ENCODE peak calls at places on chromosomes 7 and 10, in eight cellular contexts. B is IMR-90, I is testis, A is A673, E is astrocyte, S is neural progenitor cell, P is heart right ventricle, V is OCI-LY7. Q is an unnamed sample.

GRCh38 chr7:57203161-57203791 is 71.0 kb upstream of the ZNF479 start:
- DNase-seq in B (no peak), I (peak; percentile 84), A (no peak), E (no peak), S (no peak), P (no peak), V (no peak), Q (no peak)

GRCh38 chr10:71852335-71852937 is 1.4 kb upstream of the PSAP start:
- DNase-seq in B (no peak), I (no peak), A (no peak), E (no peak), S (no peak), P (peak; percentile 44), V (peak; percentile 58), Q (no peak)

GRCh38 chr10:88582806-88583583 is at the start of gene RNLS:
- DNase-seq in B (peak; percentile 15), I (peak; percentile 81), A (peak; percentile 81), E (peak; percentile 45), S (peak; percentile 69), P (peak; percentile 80), V (no peak), Q (peak; percentile 80)

GRCh38 chr10:17984056-17984455 is 32.3 kb downstream of the SLC39A12 start:
- DNase-seq in B (peak; percentile 49), I (no peak), A (no peak), E (peak; percentile 80), S (no peak), P (no peak), V (no peak), Q (no peak)

GRCh38 chr10:71850021-71850744 is 868 bp downstream of the PSAP start:
- DNase-seq in B (no peak), I (no peak), A (no peak), E (no peak), S (no peak), P (no peak), V (no peak), Q (no peak)

GRCh38 chr10:98388086-98388655 is 26.8 kb downstream of the PYROXD2 start:
- DNase-seq in B (no peak), I (no peak), A (no peak), E (no peak), S (peak; percentile 16), P (no peak), V (no peak), Q (no peak)

GRCh38 chr10:130742936-130743675 is 568.4 kb downstream of the TCERG1L start:
- DNase-seq in B (no peak), I (no peak), A (no peak), E (no peak), S (no peak), P (no peak), V (no peak), Q (no peak)

GRCh38 chr7:108303332-108303731 is 152.9 kb downstream of the NRCAM start:
- DNase-seq in B (no peak), I (no peak), A (no peak), E (no peak), S (no peak), P (no peak), V (no peak), Q (no peak)

GRCh38 chr10:30828227-30828626 is 198.7 kb upstream of the LYZL2 start:
- DNase-seq in B (no peak), I (no peak), A (no peak), E (no peak), S (no peak), P (no peak), V (no peak), Q (no peak)

DNA sequence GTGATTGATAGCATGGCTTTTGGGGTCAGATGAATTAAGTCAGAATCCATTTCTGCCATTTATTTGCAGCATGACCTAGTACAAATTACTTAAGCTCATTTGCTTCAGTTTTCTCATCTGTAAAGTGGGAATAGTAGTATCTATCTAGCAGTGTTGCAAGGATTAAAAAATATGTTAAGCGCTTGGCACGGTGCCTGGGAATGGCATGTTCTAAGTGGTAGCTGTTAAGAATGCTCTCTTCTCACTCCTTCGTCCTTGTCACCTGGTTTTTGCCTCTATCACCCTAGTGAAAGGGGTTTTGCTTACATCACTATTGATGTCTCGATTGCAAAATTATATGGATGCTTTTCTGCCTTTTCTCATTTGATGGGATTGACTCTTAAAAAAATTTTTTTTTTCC is 7.4 kb downstream of the TMEM248 start:
- DNase-seq in B (no peak), I (no peak), A (peak; percentile 62), E (no peak), S (no peak), P (peak; percentile 17), V (no peak), Q (peak; percentile 40)
- H3K4me1 ChIP-seq in B (peaks cover 3% of the 10 kb centered on the region), I (peaks cover 35% of the 10 kb centered on the region), A (peaks cover 4% of the 10 kb centered on the region), E (no peaks in the 10 kb centered on the region), S (peaks cover 5% of the 10 kb centered on the region), P (peaks cover 34% of the 10 kb centered on the region), V (peaks cover 3% of the 10 kb centered on the region), Q (peaks cover 32% of the 10 kb centered on the region)

DNA sequence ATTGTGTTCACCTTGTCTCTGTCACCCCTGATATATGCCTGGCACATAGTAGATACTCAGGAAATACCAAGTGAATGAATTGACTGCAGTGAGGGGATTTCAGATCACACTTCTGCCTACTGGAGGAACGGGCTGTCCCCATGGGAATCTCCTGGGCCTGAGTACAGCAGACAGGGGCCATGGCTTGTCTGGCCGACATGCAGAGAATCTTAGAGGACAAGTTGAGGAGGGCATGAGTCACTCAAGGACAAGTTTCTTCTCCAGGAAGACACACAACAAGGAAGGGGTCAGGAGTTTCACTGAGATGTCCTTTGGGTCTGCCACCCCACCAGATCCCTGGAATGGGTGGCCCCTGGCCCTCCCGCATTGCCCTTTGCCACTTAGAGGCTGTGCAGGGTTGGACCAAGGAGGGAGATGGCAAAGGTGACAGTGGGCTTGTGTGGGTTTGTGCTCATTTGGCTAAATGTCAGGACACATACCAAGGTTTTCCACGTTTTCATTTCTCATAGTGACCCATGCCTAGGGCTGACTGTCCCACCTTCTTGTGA is 20.8 kb downstream of the PLPP4 start:
- DNase-seq in B (no peak), I (no peak), A (no peak), E (peak; percentile 64), S (no peak), P (no peak), V (no peak), Q (no peak)
- H3K27ac ChIP-seq in B (no peak overlapping the region), I (no peak overlapping the region), A (no peak overlapping the region), E (peak overlapping the region; percentile 67), S (no peak overlapping the region), P (no peak overlapping the region), V (no peak overlapping the region), Q (no peak overlapping the region)

GRCh38 chr7:127513311-127513710 is 72.1 kb downstream of the GCC1 start:
- DNase-seq in B (no peak), I (no peak), A (no peak), E (no peak), S (no peak), P (no peak), V (no peak), Q (no peak)

GRCh38 chr7:127516320-127516719 is 69.1 kb downstream of the GCC1 start:
- DNase-seq in B (no peak), I (no peak), A (no peak), E (no peak), S (no peak), P (no peak), V (no peak), Q (no peak)

GRCh38 chr7:127512587-127512986 is 72.8 kb downstream of the GCC1 start:
- DNase-seq in B (no peak), I (no peak), A (no peak), E (no peak), S (no peak), P (no peak), V (no peak), Q (no peak)

DNA sequence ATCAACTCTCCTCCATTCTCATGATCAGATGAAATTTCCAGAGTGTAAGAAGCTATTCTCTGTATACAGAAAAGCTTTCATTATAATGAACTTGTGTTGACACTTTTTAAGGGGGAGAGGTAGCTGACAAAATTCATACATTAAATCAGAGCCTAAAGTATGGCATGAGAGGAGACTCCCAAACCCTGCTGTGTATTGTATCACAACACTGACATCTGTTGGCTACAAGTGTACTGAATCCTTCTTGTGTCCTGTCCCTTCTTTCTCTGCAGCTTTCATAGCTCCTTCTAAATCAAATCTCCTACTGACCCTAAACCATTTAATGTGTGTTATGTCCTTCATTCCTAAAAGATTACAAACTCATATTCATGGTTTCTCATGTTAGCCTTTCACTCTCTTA is 70.9 kb downstream of the GCC1 start:
- DNase-seq in B (peak; percentile 39), I (no peak), A (peak; percentile 51), E (peak; percentile 26), S (peak; percentile 56), P (no peak), V (peak; percentile 38), Q (peak; percentile 24)
- TF ChIP-seq CTCF in B (peak; percentile 55), I (no peak), A (peak; percentile 54), E (peak; percentile 28), S (peak; percentile 54), P (peak; percentile 57), V (peak; percentile 68), Q (peak; percentile 20)

DNA sequence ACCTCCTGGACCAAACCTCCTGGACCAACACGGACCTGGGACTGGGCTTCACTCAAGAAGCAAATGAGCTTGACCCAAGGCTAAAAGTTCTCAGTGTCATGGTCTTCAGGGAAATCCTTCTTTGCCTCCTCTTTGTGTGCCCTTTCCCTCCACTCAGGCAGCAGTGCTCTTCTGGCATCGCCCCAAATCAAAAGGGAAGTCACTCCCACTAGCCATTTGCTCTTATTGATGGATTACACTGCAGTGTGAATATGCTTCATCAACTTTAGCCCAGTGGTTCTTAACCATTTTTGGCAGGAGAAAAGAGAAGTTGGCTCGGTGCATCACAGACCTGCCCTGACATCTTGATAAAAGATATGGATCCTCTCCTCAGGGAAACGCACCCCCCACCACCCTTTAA is 19.3 kb upstream of the IKZF1 start:
- DNase-seq in B (no peak), I (no peak), A (no peak), E (no peak), S (no peak), P (no peak), V (no peak), Q (no peak)
- H3K4me1 ChIP-seq in B (no peaks in the 10 kb centered on the region), I (no peaks in the 10 kb centered on the region), A (no peaks in the 10 kb centered on the region), E (no peaks in the 10 kb centered on the region), S (no peaks in the 10 kb centered on the region), P (no peaks in the 10 kb centered on the region), V (peaks cover 34% of the 10 kb centered on the region), Q (no peaks in the 10 kb centered on the region)

GRCh38 chr10:14748471-14748870 is 26.2 kb downstream of the FAM107B start:
- DNase-seq in B (no peak), I (no peak), A (no peak), E (no peak), S (no peak), P (peak; percentile 53), V (no peak), Q (peak; percentile 34)

GRCh38 chr10:14750900-14751575 is 23.7 kb downstream of the FAM107B start:
- DNase-seq in B (no peak), I (peak; percentile 35), A (no peak), E (no peak), S (no peak), P (peak; percentile 40), V (peak; percentile 96), Q (no peak)

GRCh38 chr10:14751576-14752330 is 22.9 kb downstream of the FAM107B start:
- DNase-seq in B (peak; percentile 26), I (peak; percentile 43), A (peak; percentile 35), E (no peak), S (no peak), P (peak; percentile 65), V (peak; percentile 89), Q (no peak)

GRCh38 chr10:14749051-14749809 is 25.5 kb downstream of the FAM107B start:
- DNase-seq in B (no peak), I (no peak), A (no peak), E (no peak), S (no peak), P (no peak), V (peak; percentile 71), Q (peak; percentile 56)
- H3K27ac ChIP-seq in B (no peak overlapping the region), I (no peak overlapping the region), A (no peak overlapping the region), E (no peak overlapping the region), S (no peak overlapping the region), P (peak overlapping the region; percentile 15), V (peak overlapping the region; percentile 88), Q (peak overlapping the region; percentile 82)

GRCh38 chr10:48536226-48536500 is 68.7 kb downstream of the ARHGAP22 start:
- DNase-seq in B (no peak), I (peak; percentile 3), A (no peak), E (no peak), S (no peak), P (no peak), V (no peak), Q (no peak)
- TF ChIP-seq CTCF in B (no peak), I (no peak), A (no peak), E (no peak), S (no peak), P (no peak), V (no peak), Q (no peak)